ENCODE peak calls at places on chromosome 5, in nine cellular contexts. One of them, this sample, is unnamed.

GRCh38 chr5:14064841-14065240 is 78.3 kb upstream of the TRIO start:
- DNase-seq in mesenchymal stem cell: no peak
- DNase-seq in pancreas: no peak
- DNase-seq in A549: no peak
- DNase-seq in CD4-positive, CD25-positive, alpha-beta regulatory T cell: no peak
- DNase-seq in right lobe of liver: no peak
- DNase-seq in GM23248: no peak
- DNase-seq in SK-N-SH: no peak
- DNase-seq in left lung: no peak
- DNase-seq in this sample: no peak

GRCh38 chr5:112957970-112958773 is 18.4 kb upstream of the DCP2 start:
- DNase-seq in mesenchymal stem cell: peak; percentile 89
- DNase-seq in pancreas: peak; percentile 70
- DNase-seq in A549: peak; percentile 88
- DNase-seq in CD4-positive, CD25-positive, alpha-beta regulatory T cell: no peak
- DNase-seq in right lobe of liver: no peak
- DNase-seq in GM23248: peak; percentile 98
- DNase-seq in SK-N-SH: no peak
- DNase-seq in left lung: no peak
- DNase-seq in this sample: peak; percentile 80

GRCh38 chr5:147483197-147483790 is 26.6 kb downstream of the DPYSL3 start:
- DNase-seq in mesenchymal stem cell: no peak
- DNase-seq in pancreas: no peak
- DNase-seq in A549: no peak
- DNase-seq in CD4-positive, CD25-positive, alpha-beta regulatory T cell: no peak
- DNase-seq in right lobe of liver: no peak
- DNase-seq in GM23248: peak; percentile 45
- DNase-seq in SK-N-SH: no peak
- DNase-seq in left lung: no peak
- DNase-seq in this sample: no peak

GRCh38 chr5:137858223-137858916 is 9.3 kb upstream of the MYOT start:
- DNase-seq in mesenchymal stem cell: peak; percentile 20
- DNase-seq in pancreas: no peak
- DNase-seq in A549: no peak
- DNase-seq in CD4-positive, CD25-positive, alpha-beta regulatory T cell: no peak
- DNase-seq in right lobe of liver: no peak
- DNase-seq in GM23248: peak; percentile 49
- DNase-seq in SK-N-SH: no peak
- DNase-seq in left lung: no peak
- DNase-seq in this sample: no peak

GRCh38 chr5:152405145-152405544 is at the start of gene NMUR2:
- DNase-seq in mesenchymal stem cell: no peak
- DNase-seq in pancreas: peak; percentile 22
- DNase-seq in A549: peak; percentile 4
- DNase-seq in CD4-positive, CD25-positive, alpha-beta regulatory T cell: no peak
- DNase-seq in right lobe of liver: no peak
- DNase-seq in GM23248: no peak
- DNase-seq in SK-N-SH: peak; percentile 54
- DNase-seq in left lung: peak; percentile 19
- DNase-seq in this sample: no peak

GRCh38 chr5:141914154-141914743 is 9.4 kb upstream of the DELE1 start:
- DNase-seq in mesenchymal stem cell: peak; percentile 12
- DNase-seq in pancreas: peak; percentile 69
- DNase-seq in A549: no peak
- DNase-seq in CD4-positive, CD25-positive, alpha-beta regulatory T cell: no peak
- DNase-seq in right lobe of liver: peak; percentile 67
- DNase-seq in GM23248: peak; percentile 60
- DNase-seq in SK-N-SH: peak; percentile 94
- DNase-seq in left lung: peak; percentile 93
- DNase-seq in this sample: peak; percentile 11

GRCh38 chr5:119397518-119398380 is 41.9 kb downstream of the TNFAIP8 start:
- DNase-seq in mesenchymal stem cell: peak; percentile 88
- DNase-seq in pancreas: no peak
- DNase-seq in A549: peak; percentile 8
- DNase-seq in CD4-positive, CD25-positive, alpha-beta regulatory T cell: no peak
- DNase-seq in right lobe of liver: no peak
- DNase-seq in GM23248: peak; percentile 88
- DNase-seq in SK-N-SH: no peak
- DNase-seq in left lung: no peak
- DNase-seq in this sample: no peak

GRCh38 chr5:115070737-115071136 is 99.0 kb downstream of the TRIM36 start:
- DNase-seq in mesenchymal stem cell: no peak
- DNase-seq in pancreas: no peak
- DNase-seq in A549: no peak
- DNase-seq in CD4-positive, CD25-positive, alpha-beta regulatory T cell: no peak
- DNase-seq in right lobe of liver: no peak
- DNase-seq in GM23248: no peak
- DNase-seq in SK-N-SH: no peak
- DNase-seq in left lung: no peak
- DNase-seq in this sample: no peak

GRCh38 chr5:43065384-43066230 is 25.5 kb upstream of the ANXA2R start:
- DNase-seq in mesenchymal stem cell: peak; percentile 83
- DNase-seq in pancreas: no peak
- DNase-seq in A549: peak; percentile 64
- DNase-seq in CD4-positive, CD25-positive, alpha-beta regulatory T cell: peak; percentile 36
- DNase-seq in right lobe of liver: peak; percentile 65
- DNase-seq in GM23248: peak; percentile 81
- DNase-seq in SK-N-SH: no peak
- DNase-seq in left lung: peak; percentile 88
- DNase-seq in this sample: peak; percentile 29

GRCh38 chr5:31911291-31912265 is 262.5 kb downstream of the GOLPH3 start:
- DNase-seq in mesenchymal stem cell: no peak
- DNase-seq in pancreas: no peak
- DNase-seq in A549: no peak
- DNase-seq in CD4-positive, CD25-positive, alpha-beta regulatory T cell: no peak
- DNase-seq in right lobe of liver: no peak
- DNase-seq in GM23248: no peak
- DNase-seq in SK-N-SH: no peak
- DNase-seq in left lung: no peak
- DNase-seq in this sample: no peak

GRCh38 chr5:124527220-124527991 is 219.0 kb downstream of the ZNF608 start:
- DNase-seq in mesenchymal stem cell: no peak
- DNase-seq in pancreas: no peak
- DNase-seq in A549: no peak
- DNase-seq in CD4-positive, CD25-positive, alpha-beta regulatory T cell: no peak
- DNase-seq in right lobe of liver: no peak
- DNase-seq in GM23248: peak; percentile 37
- DNase-seq in SK-N-SH: no peak
- DNase-seq in left lung: no peak
- DNase-seq in this sample: no peak

GRCh38 chr5:43874772-43875171 is 271.8 kb downstream of the NNT start:
- DNase-seq in mesenchymal stem cell: peak; percentile 40
- DNase-seq in pancreas: no peak
- DNase-seq in A549: no peak
- DNase-seq in CD4-positive, CD25-positive, alpha-beta regulatory T cell: no peak
- DNase-seq in right lobe of liver: no peak
- DNase-seq in GM23248: peak; percentile 73
- DNase-seq in SK-N-SH: no peak
- DNase-seq in left lung: no peak
- DNase-seq in this sample: no peak

GRCh38 chr5:321233-321725 is at the start of gene AHRR:
- DNase-seq in mesenchymal stem cell: peak; percentile 76
- DNase-seq in pancreas: peak; percentile 81
- DNase-seq in A549: peak; percentile 57
- DNase-seq in CD4-positive, CD25-positive, alpha-beta regulatory T cell: no peak
- DNase-seq in right lobe of liver: no peak
- DNase-seq in GM23248: peak; percentile 93
- DNase-seq in SK-N-SH: peak; percentile 95
- DNase-seq in left lung: peak; percentile 88
- DNase-seq in this sample: no peak

GRCh38 chr5:44568519-44568918 is 179.3 kb upstream of the FGF10 start:
- DNase-seq in mesenchymal stem cell: no peak
- DNase-seq in pancreas: no peak
- DNase-seq in A549: no peak
- DNase-seq in CD4-positive, CD25-positive, alpha-beta regulatory T cell: no peak
- DNase-seq in right lobe of liver: no peak
- DNase-seq in GM23248: no peak
- DNase-seq in SK-N-SH: no peak
- DNase-seq in left lung: no peak
- DNase-seq in this sample: no peak

GRCh38 chr5:73654171-73654811 is 28.3 kb downstream of the ARHGEF28 start:
- DNase-seq in mesenchymal stem cell: peak; percentile 69
- DNase-seq in pancreas: no peak
- DNase-seq in A549: peak; percentile 31
- DNase-seq in CD4-positive, CD25-positive, alpha-beta regulatory T cell: no peak
- DNase-seq in right lobe of liver: no peak
- DNase-seq in GM23248: peak; percentile 41
- DNase-seq in SK-N-SH: no peak
- DNase-seq in left lung: no peak
- DNase-seq in this sample: no peak

GRCh38 chr5:39660020-39660419 is 235.2 kb upstream of the DAB2 start:
- DNase-seq in mesenchymal stem cell: no peak
- DNase-seq in pancreas: no peak
- DNase-seq in A549: no peak
- DNase-seq in CD4-positive, CD25-positive, alpha-beta regulatory T cell: no peak
- DNase-seq in right lobe of liver: no peak
- DNase-seq in GM23248: no peak
- DNase-seq in SK-N-SH: no peak
- DNase-seq in left lung: no peak
- DNase-seq in this sample: no peak

GRCh38 chr5:168076561-168076991 is 214.9 kb upstream of the WWC1 start:
- DNase-seq in mesenchymal stem cell: peak; percentile 12
- DNase-seq in pancreas: no peak
- DNase-seq in A549: peak; percentile 36
- DNase-seq in CD4-positive, CD25-positive, alpha-beta regulatory T cell: no peak
- DNase-seq in right lobe of liver: peak; percentile 51
- DNase-seq in GM23248: peak; percentile 70
- DNase-seq in SK-N-SH: peak; percentile 54
- DNase-seq in left lung: no peak
- DNase-seq in this sample: peak; percentile 2

GRCh38 chr5:16461026-16461425 is 4.6 kb downstream of the ZNF622 start:
- DNase-seq in mesenchymal stem cell: peak; percentile 85
- DNase-seq in pancreas: no peak
- DNase-seq in A549: no peak
- DNase-seq in CD4-positive, CD25-positive, alpha-beta regulatory T cell: no peak
- DNase-seq in right lobe of liver: no peak
- DNase-seq in GM23248: peak; percentile 48
- DNase-seq in SK-N-SH: no peak
- DNase-seq in left lung: no peak
- DNase-seq in this sample: no peak

GRCh38 chr5:159092288-159092687 is 7.4 kb downstream of the EBF1 start:
- DNase-seq in mesenchymal stem cell: no peak
- DNase-seq in pancreas: no peak
- DNase-seq in A549: no peak
- DNase-seq in CD4-positive, CD25-positive, alpha-beta regulatory T cell: no peak
- DNase-seq in right lobe of liver: no peak
- DNase-seq in GM23248: no peak
- DNase-seq in SK-N-SH: no peak
- DNase-seq in left lung: no peak
- DNase-seq in this sample: no peak
- H3K4me1 ChIP-seq in mesenchymal stem cell: peaks cover 5% of the 10 kb centered on the region
- H3K4me1 ChIP-seq in pancreas: no peaks in the 10 kb centered on the region
- H3K4me1 ChIP-seq in A549: peaks cover 30% of the 10 kb centered on the region
- H3K4me1 ChIP-seq in CD4-positive, CD25-positive, alpha-beta regulatory T cell: peaks cover 8% of the 10 kb centered on the region
- H3K4me1 ChIP-seq in right lobe of liver: no peaks in the 10 kb centered on the region
- H3K4me1 ChIP-seq in GM23248: peaks cover 14% of the 10 kb centered on the region
- H3K4me1 ChIP-seq in SK-N-SH: peaks cover 4% of the 10 kb centered on the region
- H3K4me1 ChIP-seq in left lung: no peaks in the 10 kb centered on the region
- H3K4me1 ChIP-seq in this sample: peaks cover 10% of the 10 kb centered on the region

GRCh38 chr5:60698316-60698715 is 1.6 kb downstream of the DEPDC1B start:
- DNase-seq in mesenchymal stem cell: no peak
- DNase-seq in pancreas: no peak
- DNase-seq in A549: no peak
- DNase-seq in CD4-positive, CD25-positive, alpha-beta regulatory T cell: no peak
- DNase-seq in right lobe of liver: no peak
- DNase-seq in GM23248: peak; percentile 8
- DNase-seq in SK-N-SH: no peak
- DNase-seq in left lung: no peak
- DNase-seq in this sample: no peak
- H3K27ac ChIP-seq in mesenchymal stem cell: no peak overlapping the region
- H3K27ac ChIP-seq in pancreas: no peak overlapping the region
- H3K27ac ChIP-seq in A549: no peak overlapping the region
- H3K27ac ChIP-seq in CD4-positive, CD25-positive, alpha-beta regulatory T cell: no peak overlapping the region
- H3K27ac ChIP-seq in right lobe of liver: no peak overlapping the region
- H3K27ac ChIP-seq in GM23248: no peak overlapping the region
- H3K27ac ChIP-seq in SK-N-SH: no peak overlapping the region
- H3K27ac ChIP-seq in left lung: no peak overlapping the region
- H3K27ac ChIP-seq in this sample: no peak overlapping the region

GRCh38 chr5:174139623-174140022 is 94.1 kb downstream of the NSG2 start:
- DNase-seq in mesenchymal stem cell: no peak
- DNase-seq in pancreas: no peak
- DNase-seq in A549: no peak
- DNase-seq in CD4-positive, CD25-positive, alpha-beta regulatory T cell: no peak
- DNase-seq in right lobe of liver: peak; percentile 13
- DNase-seq in GM23248: no peak
- DNase-seq in SK-N-SH: no peak
- DNase-seq in left lung: no peak
- DNase-seq in this sample: no peak
- H3K4me1 ChIP-seq in mesenchymal stem cell: no peaks in the 10 kb centered on the region
- H3K4me1 ChIP-seq in pancreas: no peaks in the 10 kb centered on the region
- H3K4me1 ChIP-seq in A549: no peaks in the 10 kb centered on the region
- H3K4me1 ChIP-seq in CD4-positive, CD25-positive, alpha-beta regulatory T cell: no peaks in the 10 kb centered on the region
- H3K4me1 ChIP-seq in right lobe of liver: no peaks in the 10 kb centered on the region
- H3K4me1 ChIP-seq in GM23248: no peaks in the 10 kb centered on the region
- H3K4me1 ChIP-seq in SK-N-SH: peaks cover 2% of the 10 kb centered on the region
- H3K4me1 ChIP-seq in left lung: no peaks in the 10 kb centered on the region
- H3K4me1 ChIP-seq in this sample: no peaks in the 10 kb centered on the region

DNA sequence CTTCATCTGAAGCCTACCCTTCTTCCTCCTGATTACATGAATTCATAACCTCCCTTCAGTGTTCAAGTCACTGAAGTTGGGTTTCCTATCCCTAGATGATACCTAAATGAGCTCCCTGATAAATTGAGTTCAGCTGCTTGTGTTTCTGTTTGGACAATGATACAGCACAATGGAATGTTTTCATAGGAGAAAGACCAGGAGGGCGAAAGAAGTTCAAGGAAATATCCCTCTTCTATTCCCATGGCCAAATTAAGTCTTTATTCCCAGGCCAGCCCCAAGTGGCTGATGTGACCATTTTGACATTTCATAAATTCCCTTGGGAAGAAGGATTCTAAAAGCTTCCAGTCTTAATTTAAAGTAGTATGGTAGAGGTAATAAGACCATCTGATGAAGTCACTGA is 555.8 kb upstream of the CLINT1 start:
- DNase-seq in mesenchymal stem cell: peak; percentile 38
- DNase-seq in pancreas: no peak
- DNase-seq in A549: peak; percentile 16
- DNase-seq in CD4-positive, CD25-positive, alpha-beta regulatory T cell: no peak
- DNase-seq in right lobe of liver: no peak
- DNase-seq in GM23248: peak; percentile 70
- DNase-seq in SK-N-SH: no peak
- DNase-seq in left lung: no peak
- DNase-seq in this sample: no peak
- H3K27ac ChIP-seq in mesenchymal stem cell: peak overlapping the region; percentile 41
- H3K27ac ChIP-seq in pancreas: no peak overlapping the region
- H3K27ac ChIP-seq in A549: no peak overlapping the region
- H3K27ac ChIP-seq in CD4-positive, CD25-positive, alpha-beta regulatory T cell: no peak overlapping the region
- H3K27ac ChIP-seq in right lobe of liver: no peak overlapping the region
- H3K27ac ChIP-seq in GM23248: no peak overlapping the region
- H3K27ac ChIP-seq in SK-N-SH: no peak overlapping the region
- H3K27ac ChIP-seq in left lung: no peak overlapping the region
- H3K27ac ChIP-seq in this sample: no peak overlapping the region